ENCODE peak calls at places on chromosomes 12 and 14, in five cellular contexts. S, G, X, I and T are unnamed samples.

GRCh38 chr14:98210045-98210678 is 1061.8 kb downstream of the BCL11B start:
- DNase-seq in I (no peak), G (no peak), X (no peak), S (no peak), T (no peak)

GRCh38 chr12:119666226-119666808 is 1.6 kb upstream of the PRKAB1 start:
- DNase-seq in S (no peak), I (no peak), G (no peak), X (no peak), T (no peak)

GRCh38 chr14:85415015-85415712 is 114.8 kb upstream of the FLRT2 start:
- DNase-seq in S (peak; percentile 25), X (no peak), I (peak; percentile 37), G (no peak), T (peak; percentile 52)

GRCh38 chr12:47773062-47773857 is at the start of gene SLC48A1:
- DNase-seq in S (no peak), X (peak; percentile 79), G (peak; percentile 39), I (no peak), T (peak; percentile 76)

GRCh38 chr14:77008541-77008940 is 20.0 kb downstream of the IRF2BPL start:
- DNase-seq in X (no peak), G (no peak), S (no peak), I (no peak), T (no peak)

GRCh38 chr12:124667671-124668337 is 100.4 kb upstream of the NCOR2 start:
- DNase-seq in I (no peak), X (no peak), G (no peak), S (no peak), T (no peak)

GRCh38 chr12:115946092-115946491 is 331.4 kb downstream of the MED13L start:
- DNase-seq in X (no peak), G (no peak), S (no peak), I (no peak), T (no peak)

GRCh38 chr12:94171595-94171930 is 23.2 kb downstream of the PLXNC1 start:
- DNase-seq in I (no peak), S (no peak), G (no peak), X (no peak), T (no peak)

GRCh38 chr12:51171884-51172514 is 936 bp downstream of the TFCP2 start:
- DNase-seq in G (no peak), I (peak; percentile 20), S (no peak), X (no peak), T (no peak)

GRCh38 chr14:72961579-72962335 is 35.5 kb downstream of the DCAF4 start:
- DNase-seq in S (no peak), G (no peak), X (no peak), I (no peak), T (no peak)

GRCh38 chr12:89333564-89334252 is 18.6 kb downstream of the DUSP6 start:
- DNase-seq in I (no peak), S (no peak), X (no peak), G (no peak), T (no peak)

GRCh38 chr12:50597200-50598195 is 92.7 kb downstream of the DIP2B start:
- DNase-seq in X (no peak), S (no peak), I (no peak), G (no peak), T (no peak)

GRCh38 chr12:29610473-29611174 is 113.1 kb upstream of the OVCH1 start:
- DNase-seq in G (no peak), X (no peak), S (no peak), I (no peak), T (no peak)

GRCh38 chr14:54730156-54730961 is 163.4 kb downstream of the SAMD4A start:
- DNase-seq in X (no peak), S (no peak), I (no peak), G (no peak), T (no peak)

GRCh38 chr12:108618079-108618952 is 15.4 kb downstream of the SELPLG start:
- DNase-seq in G (peak; percentile 41), X (peak; percentile 51), S (peak; percentile 70), I (peak; percentile 37), T (peak; percentile 89)

GRCh38 chr12:32917094-32917611 is 20.6 kb upstream of the PKP2 start:
- DNase-seq in X (no peak), I (no peak), S (no peak), G (no peak), T (no peak)

GRCh38 chr12:254912-255311 is 7.7 kb downstream of the SLC6A13 start:
- DNase-seq in G (no peak), X (no peak), I (no peak), S (no peak), T (no peak)

GRCh38 chr14:38627163-38627562 is 371.3 kb upstream of the CLEC14A start:
- DNase-seq in S (no peak), I (no peak), X (no peak), G (no peak), T (no peak)

GRCh38 chr12:131223791-131224567 is 270.3 kb downstream of the ADGRD1 start:
- DNase-seq in G (no peak), S (peak; percentile 56), X (no peak), I (no peak), T (no peak)

GRCh38 chr12:188910-189621 is 24.9 kb downstream of the SLC6A12 start:
- DNase-seq in X (peak; percentile 52), I (no peak), S (no peak), G (peak; percentile 14), T (peak; percentile 63)

GRCh38 chr12:54029529-54030441 is 1.5 kb downstream of the HOXC6 start:
- DNase-seq in X (no peak), I (no peak), G (no peak), S (no peak), T (no peak)

GRCh38 chr12:102659200-102659911 is 179.0 kb upstream of the IGF1 start:
- DNase-seq in S (no peak), X (no peak), G (no peak), I (no peak), T (no peak)

GRCh38 chr12:130804216-130804615 is 34.8 kb downstream of the STX2 start:
- DNase-seq in I (no peak), G (no peak), S (no peak), X (no peak), T (no peak)

GRCh38 chr14:68195126-68195525 is 375.5 kb downstream of the RAD51B start:
- DNase-seq in X (peak; percentile 73), G (no peak), S (peak; percentile 50), I (peak; percentile 44), T (no peak)

GRCh38 chr12:108966378-108967151 is 54.3 kb downstream of the SVOP start:
- DNase-seq in G (no peak), X (no peak), S (no peak), I (no peak), T (peak; percentile 51)

GRCh38 chr12:66694666-66695065 is 15.8 kb upstream of the GRIP1 start:
- DNase-seq in X (no peak), I (no peak), S (no peak), G (no peak), T (no peak)

GRCh38 chr12:88994537-88994936 is 357.8 kb downstream of the DUSP6 start:
- DNase-seq in G (no peak), S (no peak), I (no peak), X (no peak), T (no peak)

GRCh38 chr12:111276189-111276588 is 92.7 kb downstream of the PHETA1 start:
- DNase-seq in G (no peak), S (no peak), X (no peak), I (no peak), T (no peak)